ENCODE peak calls at places on chromosomes 2 and 18, in five cellular contexts. Y is PC-9, Q is IMR-90, D is upper lobe of right lung, B is chondrocyte. Z is an unnamed sample.

GRCh38 chr18:24934231-24934932 is 417.6 kb downstream of the ZNF521 start:
- DNase-seq in Y (no peak), Q (no peak), D (no peak), B (no peak), Z (no peak)

GRCh38 chr18:22219568-22220355 is 50.4 kb downstream of the GATA6 start:
- DNase-seq in Y (no peak), Q (no peak), D (no peak), B (no peak), Z (no peak)

GRCh38 chr2:20509766-20510490 is 63.1 kb downstream of the RHOB start:
- DNase-seq in Y (peak), Q (peak), D (peak), B (no peak), Z (no peak)

GRCh38 chr18:73677458-73677857 is 470.2 kb downstream of the FBXO15 start:
- DNase-seq in Y (no peak), Q (no peak), D (no peak), B (no peak), Z (no peak)

GRCh38 chr2:22355816-22356433 is 1029.1 kb upstream of the KLHL29 start:
- DNase-seq in Y (no peak), Q (peak), D (no peak), B (no peak), Z (peak)

GRCh38 chr2:105834931-105835330 is 90.2 kb downstream of the NCK2 start:
- DNase-seq in Y (no peak), Q (no peak), D (no peak), B (no peak), Z (no peak)

GRCh38 chr2:88199912-88200682 is 30.0 kb downstream of the THNSL2 start:
- DNase-seq in Y (no peak), Q (no peak), D (peak), B (no peak), Z (peak)

GRCh38 chr2:79040967-79041582 is 15.6 kb downstream of the REG3G start:
- DNase-seq in Y (no peak), Q (no peak), D (no peak), B (no peak), Z (no peak)

GRCh38 chr2:74975016-74975415 is 16.6 kb downstream of the POLE4 start:
- DNase-seq in Y (no peak), Q (no peak), D (no peak), B (no peak), Z (no peak)

GRCh38 chr18:24819141-24819890 is 358.9 kb downstream of the HRH4 start:
- DNase-seq in Y (no peak), Q (no peak), D (no peak), B (no peak), Z (no peak)

GRCh38 chr2:226256237-226256636 is 543.4 kb downstream of the IRS1 start:
- DNase-seq in Y (peak), Q (peak), D (no peak), B (no peak), Z (no peak)

GRCh38 chr2:45892236-45892701 is 240.8 kb downstream of the PRKCE start:
- DNase-seq in Y (no peak), Q (no peak), D (no peak), B (no peak), Z (no peak)

GRCh38 chr18:22865354-22866116 is 67.6 kb upstream of the RBBP8 start:
- DNase-seq in Y (peak), Q (no peak), D (no peak), B (no peak), Z (no peak)

GRCh38 chr18:49944681-49945080 is 131.3 kb upstream of the ACAA2 start:
- DNase-seq in Y (no peak), Q (peak), D (no peak), B (no peak), Z (no peak)

GRCh38 chr2:74525717-74526648 is at the start of gene DQX1:
- DNase-seq in Y (peak), Q (peak), D (no peak), B (peak), Z (peak)

GRCh38 chr18:34196231-34196630 is 28.5 kb downstream of the NOL4 start:
- DNase-seq in Y (no peak), Q (no peak), D (no peak), B (no peak), Z (no peak)

GRCh38 chr2:8934338-8934737 is 69.1 kb downstream of the MBOAT2 start:
- DNase-seq in Y (no peak), Q (no peak), D (no peak), B (no peak), Z (no peak)

GRCh38 chr2:213161759-213162514 is 10.5 kb upstream of the IKZF2 start:
- DNase-seq in Y (no peak), Q (peak), D (no peak), B (no peak), Z (no peak)

GRCh38 chr2:173355132-173355865 is 627 bp downstream of the CDCA7 start:
- DNase-seq in Y (peak), Q (peak), D (peak), B (no peak), Z (peak)

GRCh38 chr2:160387558-160388262 is 105.9 kb downstream of the RBMS1 start:
- DNase-seq in Y (no peak), Q (peak), D (no peak), B (no peak), Z (no peak)

GRCh38 chr2:168156661-168157060 is 90.7 kb downstream of the STK39 start:
- DNase-seq in Y (no peak), Q (peak), D (no peak), B (no peak), Z (no peak)

GRCh38 chr2:130997198-130997597 is 96.1 kb downstream of the FAM168B start:
- DNase-seq in Y (no peak), Q (no peak), D (no peak), B (no peak), Z (no peak)

DNA sequence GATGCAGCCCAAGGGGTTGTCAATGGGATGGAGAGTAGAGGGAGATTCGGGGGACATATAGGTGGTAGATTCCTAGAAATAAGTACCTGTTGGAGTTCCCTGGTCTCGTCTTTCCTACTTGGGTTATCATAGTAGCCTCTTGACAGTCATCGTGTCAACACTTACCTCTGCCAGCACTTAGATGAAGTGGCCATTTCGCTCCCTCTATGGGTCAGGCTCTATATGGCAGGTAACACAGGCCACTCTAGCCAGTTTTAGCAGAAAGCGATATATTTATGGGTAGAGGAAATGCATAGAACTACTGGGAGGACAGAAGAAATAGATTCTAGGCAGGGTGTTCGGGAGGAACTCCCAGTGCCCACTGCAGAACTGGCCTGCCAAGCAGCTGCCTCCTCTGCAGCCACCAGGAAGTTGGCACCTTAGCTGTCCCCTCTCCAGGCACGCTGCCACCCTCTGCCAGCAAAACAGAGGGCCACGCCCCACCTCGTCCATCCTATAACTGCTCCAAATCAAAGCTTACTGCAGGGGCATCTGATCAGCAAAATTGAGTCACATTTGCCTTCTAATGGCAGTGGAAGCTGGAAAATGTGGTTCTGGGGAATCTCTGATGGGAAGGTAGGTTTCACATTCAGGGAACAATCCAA is 181.3 kb downstream of the INSIG2 start:
- DNase-seq in Y (no peak), Q (no peak), D (peak), B (no peak), Z (no peak)
- TF ChIP-seq CTCF in Y (peak), Q (no peak), D (peak), B (no peak), Z (no peak)

GRCh38 chr2:174893018-174893417 is 112.2 kb downstream of the CHN1 start:
- DNase-seq in Y (no peak), Q (no peak), D (no peak), B (no peak), Z (no peak)
- TF ChIP-seq CTCF in Y (no peak), Q (no peak), D (no peak), B (no peak), Z (no peak)

GRCh38 chr2:152715854-152716428 is 1.3 kb downstream of the PRPF40A start:
- DNase-seq in Y (peak), Q (peak), D (no peak), B (no peak), Z (no peak)
- TF ChIP-seq CTCF in Y (peak), Q (peak), D (peak), B (peak), Z (peak)

DNA sequence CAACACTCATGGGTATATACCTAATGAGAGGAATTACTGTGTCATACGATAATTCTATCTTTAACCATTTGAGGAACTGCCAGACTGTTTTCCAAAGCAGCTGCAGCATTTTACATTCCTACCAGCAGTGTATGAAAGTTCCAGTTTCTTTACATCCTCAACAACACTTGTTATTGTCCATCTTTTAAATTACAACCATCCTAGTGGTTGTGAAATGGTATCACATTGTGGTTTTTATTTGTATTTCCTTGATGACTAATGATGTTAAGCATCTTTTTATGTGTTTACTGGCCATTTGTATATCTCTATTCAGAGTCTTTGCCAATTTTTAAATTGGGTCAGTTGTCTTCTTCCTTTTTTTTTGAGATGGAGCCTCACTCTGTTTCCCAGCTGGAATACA is 4.0 kb upstream of the CKAP2L start:
- DNase-seq in Y (peak), Q (peak), D (no peak), B (no peak), Z (no peak)
- TF ChIP-seq CTCF in Y (peak), Q (peak), D (no peak), B (peak), Z (no peak)

GRCh38 chr2:43239981-43240761 is 13.8 kb upstream of the ZFP36L2 start:
- DNase-seq in Y (no peak), Q (no peak), D (no peak), B (no peak), Z (peak)
- TF ChIP-seq CTCF in Y (peak), Q (peak), D (no peak), B (peak), Z (no peak)

DNA sequence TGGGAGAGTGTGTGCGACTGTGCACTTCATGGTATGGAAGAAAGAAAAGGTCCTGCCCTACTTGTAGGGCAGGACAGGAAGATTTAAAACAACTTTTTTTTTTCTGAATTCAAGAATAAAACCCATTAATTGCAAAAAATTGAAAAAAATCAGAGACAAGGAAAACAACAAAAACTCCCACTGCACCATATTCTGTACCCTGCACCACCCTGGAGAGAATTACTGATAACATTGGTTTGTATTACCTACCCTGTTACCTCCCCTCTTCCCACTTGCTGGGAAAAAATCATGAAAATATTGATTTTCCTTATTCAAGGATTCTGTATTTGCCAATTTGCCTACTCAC is 77.6 kb downstream of the DYSF start:
- DNase-seq in Y (no peak), Q (no peak), D (no peak), B (no peak), Z (no peak)
- TF ChIP-seq CTCF in Y (peak), Q (no peak), D (no peak), B (peak), Z (no peak)

GRCh38 chr2:235762832-235763598 is 269.2 kb downstream of the AGAP1 start:
- DNase-seq in Y (no peak), Q (no peak), D (no peak), B (no peak), Z (no peak)
- TF ChIP-seq CTCF in Y (peak), Q (no peak), D (no peak), B (peak), Z (no peak)

GRCh38 chr2:80281083-80281482 is 23.5 kb downstream of the LRRTM1 start:
- DNase-seq in Y (no peak), Q (no peak), D (no peak), B (no peak), Z (no peak)
- TF ChIP-seq CTCF in Y (no peak), Q (no peak), D (no peak), B (no peak), Z (no peak)

DNA sequence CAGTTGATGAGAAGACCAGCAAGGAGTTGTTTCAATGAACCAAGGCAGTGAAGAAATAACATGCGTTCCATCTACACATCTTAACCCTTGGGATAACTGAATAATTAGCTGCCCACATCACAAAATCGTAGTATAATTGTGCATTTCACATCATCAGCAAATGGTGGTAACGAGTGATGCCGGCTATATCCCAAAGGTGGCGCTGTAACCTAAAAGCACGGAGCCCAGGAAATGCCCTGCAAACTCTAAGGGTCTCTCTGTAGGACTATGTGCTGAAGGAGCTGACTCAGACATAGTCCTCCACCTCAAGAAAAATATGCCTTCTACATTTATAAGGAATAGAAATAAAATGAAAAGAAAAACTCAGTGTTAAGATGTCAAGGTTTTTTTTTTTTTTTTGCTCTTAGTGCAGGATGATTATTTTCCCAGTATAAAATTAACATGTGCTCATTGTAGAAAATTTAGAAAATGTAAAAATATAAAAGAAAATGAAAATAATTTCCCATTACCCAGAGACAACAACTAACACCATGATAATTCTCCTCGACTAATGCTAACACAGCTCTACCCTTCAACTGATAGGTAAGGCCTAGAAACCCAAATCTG is 23.1 kb upstream of the DSG3 start:
- DNase-seq in Y (no peak), Q (peak), D (no peak), B (no peak), Z (peak)
- TF ChIP-seq CTCF in Y (peak), Q (peak), D (peak), B (peak), Z (peak)

DNA sequence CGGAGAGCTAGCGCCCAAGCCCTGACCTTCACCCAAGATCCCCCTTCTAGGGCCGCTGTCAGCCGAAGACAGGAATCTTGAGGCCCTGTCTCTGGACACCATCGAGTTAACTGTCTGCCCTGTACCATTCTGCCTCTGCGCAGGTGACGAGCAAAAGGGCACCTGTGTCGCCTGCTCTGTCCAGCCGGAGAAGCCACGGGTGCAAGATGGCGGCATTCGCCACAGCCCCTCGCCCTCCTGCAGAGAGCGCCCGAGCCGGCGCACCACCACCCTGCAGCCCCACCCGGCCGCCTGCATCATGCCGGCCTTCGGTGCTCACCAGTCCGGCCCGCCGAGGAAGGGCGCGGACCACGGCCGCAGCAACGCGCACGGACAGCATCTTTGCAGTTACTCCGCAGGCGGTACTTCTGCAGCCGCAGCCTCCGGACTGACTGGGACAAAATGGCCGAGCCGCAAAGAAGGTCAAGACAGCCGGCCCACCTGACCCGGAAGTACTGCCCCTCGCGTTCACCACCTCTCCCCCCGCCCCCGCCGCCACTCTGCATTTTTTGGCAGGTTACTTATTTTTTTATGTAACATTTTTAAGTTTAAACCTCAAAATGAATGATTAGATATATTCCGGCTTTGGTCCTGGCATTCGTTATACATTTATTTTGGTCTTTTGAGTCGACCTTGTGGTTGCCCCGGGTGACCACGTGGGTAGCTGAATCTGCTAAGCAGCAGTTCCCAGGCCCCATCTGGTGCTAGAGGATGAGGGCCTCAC is at the start of gene ATP5F1A:
- DNase-seq in Y (peak), Q (peak), D (peak), B (peak), Z (peak)
- TF ChIP-seq CTCF in Y (no peak), Q (peak), D (no peak), B (peak), Z (no peak)